ENCODE peak calls at places on chromosome 11, in four cellular contexts. N is K562, C is HepG2, O is GM12878. W is an unnamed sample.

GRCh38 chr11:79259800-79260199 is 181.0 kb downstream of the TENM4 start:
- DNase-seq in N (no peak), C (no peak), O (no peak), W (no peak)

GRCh38 chr11:100709233-100709999 is 22.3 kb downstream of the ARHGAP42 start:
- DNase-seq in N (no peak), C (no peak), O (no peak), W (no peak)

GRCh38 chr11:18791175-18792065 is at the start of gene PTPN5:
- DNase-seq in N (no peak), C (no peak), O (no peak), W (peak; percentile 66)

GRCh38 chr11:100791873-100792272 is 104.8 kb downstream of the ARHGAP42 start:
- DNase-seq in N (no peak), C (no peak), O (no peak), W (no peak)

GRCh38 chr11:100546714-100547113 is 140.4 kb upstream of the ARHGAP42 start:
- DNase-seq in N (no peak), C (no peak), O (no peak), W (no peak)

GRCh38 chr11:60771879-60772525 is 13.1 kb upstream of the MS4A10 start:
- DNase-seq in N (no peak), C (no peak), O (no peak), W (no peak)

GRCh38 chr11:6737872-6738466 is 33.8 kb downstream of the OR2AG2 start:
- DNase-seq in N (peak; percentile 51), C (peak; percentile 41), O (no peak), W (peak; percentile 11)

GRCh38 chr11:121722431-121723256 is 269.9 kb upstream of the SORL1-AS1 start:
- DNase-seq in N (no peak), C (peak; percentile 87), O (no peak), W (peak; percentile 82)

GRCh38 chr11:120712014-120712413 is 200.5 kb downstream of the GRIK4 start:
- DNase-seq in N (no peak), C (no peak), O (no peak), W (no peak)

GRCh38 chr11:45847908-45848316 is 637 bp downstream of the CRY2 start:
- DNase-seq in N (peak; percentile 64), C (peak; percentile 41), O (no peak), W (peak; percentile 52)

GRCh38 chr11:116976941-116977570 is 121.2 kb downstream of the SIK3 start:
- DNase-seq in N (no peak), C (no peak), O (no peak), W (no peak)
- TF ChIP-seq ZBTB33 in N (no peak), C (no peak), O (no peak), W (no peak)

GRCh38 chr11:10329935-10330334 is 25.1 kb downstream of the ADM start:
- DNase-seq in N (no peak), C (no peak), O (no peak), W (no peak)
- TF ChIP-seq RFX5 in N (no peak), C (no peak), O (no peak), W (no peak)

GRCh38 chr11:15055620-15056356 is 17.6 kb upstream of the CALCB start:
- DNase-seq in N (no peak), C (no peak), O (no peak), W (no peak)
- TF ChIP-seq USF2 in N (no peak), C (no peak), O (no peak), W (no peak)

GRCh38 chr11:106076421-106076922 is 675 bp downstream of the KBTBD3 start:
- DNase-seq in N (no peak), C (no peak), O (no peak), W (no peak)
- TF ChIP-seq ZBTB33 in N (no peak), C (no peak), O (no peak), W (no peak)

GRCh38 chr11:13339196-13340153 is 61.9 kb downstream of the BMAL1 start:
- DNase-seq in N (no peak), C (no peak), O (no peak), W (no peak)
- TF ChIP-seq RFX5 in N (no peak), C (no peak), O (no peak), W (no peak)